ENCODE peak calls at places on chromosomes 1 and 21, in ten cellular contexts. C, K, P, U, V, W, Z, D, J and X are unnamed samples.

GRCh38 chr1:24635195-24635843 is 7.8 kb upstream of the SRRM1 start:
- DNase-seq in J (peak; percentile 86), V (no peak), D (no peak), C (no peak), K (no peak), P (peak; percentile 74), W (peak; percentile 64), U (no peak), Z (no peak), X (peak; percentile 69)

GRCh38 chr1:248406721-248407692 is 4.2 kb downstream of the OR2T1 start:
- DNase-seq in W (no peak), K (no peak), V (no peak), P (no peak), Z (no peak), U (no peak), C (no peak), D (no peak), J (no peak), X (no peak)

GRCh38 chr1:206466840-206467649 is 3.2 kb upstream of the IKBKE start:
- DNase-seq in D (no peak), J (no peak), K (peak; percentile 39), C (no peak), Z (no peak), P (no peak), V (no peak), U (no peak), W (no peak), X (no peak)

GRCh38 chr1:55286851-55287602 is 71.9 kb upstream of the USP24 start:
- DNase-seq in J (no peak), Z (no peak), V (peak; percentile 17), D (no peak), U (no peak), P (no peak), W (no peak), C (no peak), K (no peak), X (no peak)

GRCh38 chr1:226001852-226002666 is 2.9 kb upstream of the SDE2 start:
- DNase-seq in K (peak; percentile 10), P (peak; percentile 92), D (no peak), J (peak; percentile 58), Z (no peak), V (peak; percentile 42), C (peak; percentile 15), W (no peak), U (peak; percentile 33), X (no peak)

GRCh38 chr1:48035371-48036141 is 38.4 kb upstream of the TRABD2B start:
- DNase-seq in P (no peak), U (no peak), Z (no peak), W (no peak), J (no peak), C (no peak), D (no peak), V (no peak), K (no peak), X (no peak)

GRCh38 chr1:204072951-204073836 is at the start of gene SOX13:
- DNase-seq in J (peak; percentile 87), C (no peak), U (no peak), W (peak; percentile 90), V (no peak), D (no peak), K (peak; percentile 79), Z (no peak), P (peak; percentile 60), X (no peak)

GRCh38 chr1:54047384-54048315 is 5.4 kb downstream of the TMEM59 start:
- DNase-seq in K (no peak), J (no peak), D (no peak), C (no peak), U (no peak), V (no peak), P (no peak), W (no peak), Z (no peak), X (no peak)

GRCh38 chr1:23013657-23014056 is 2.0 kb downstream of the TEX46 start:
- DNase-seq in C (no peak), V (no peak), U (no peak), P (peak; percentile 75), W (no peak), J (no peak), K (no peak), Z (no peak), D (no peak), X (no peak)

GRCh38 chr1:2311184-2312032 is 79.9 kb downstream of the MORN1 start:
- DNase-seq in K (peak; percentile 64), C (peak; percentile 44), D (no peak), V (peak; percentile 58), U (peak; percentile 59), P (no peak), J (peak; percentile 87), W (peak; percentile 77), Z (peak; percentile 35), X (no peak)

GRCh38 chr21:41965447-41966340 is 11.9 kb upstream of the C2CD2 start:
- DNase-seq in P (no peak), V (no peak), U (no peak), C (no peak), K (no peak), D (no peak), J (no peak), W (no peak), Z (no peak), X (no peak)

GRCh38 chr1:155976062-155976912 is 2.1 kb downstream of the ARHGEF2 start:
- DNase-seq in D (no peak), V (peak; percentile 61), K (peak; percentile 76), J (peak; percentile 82), C (peak; percentile 29), Z (peak; percentile 57), W (peak; percentile 68), P (peak; percentile 93), U (peak; percentile 46), X (peak; percentile 57)

GRCh38 chr1:48217861-48218260 is 4.7 kb upstream of the SLC5A9 start:
- DNase-seq in K (no peak), C (no peak), D (no peak), J (peak; percentile 40), Z (no peak), P (no peak), W (no peak), U (no peak), V (no peak), X (no peak)

GRCh38 chr1:192545781-192546521 is 29.6 kb upstream of the RGS1 start:
- DNase-seq in V (no peak), D (no peak), J (peak; percentile 50), P (no peak), K (no peak), W (no peak), U (no peak), C (no peak), Z (no peak), X (no peak)

GRCh38 chr1:39645411-39646043 is 6.1 kb upstream of the HEYL start:
- DNase-seq in D (no peak), V (no peak), Z (no peak), C (no peak), J (no peak), W (no peak), U (no peak), P (no peak), K (no peak), X (no peak)

GRCh38 chr1:159936284-159936904 is 9.0 kb downstream of the IGSF9 start:
- DNase-seq in D (no peak), P (peak; percentile 64), J (peak; percentile 70), U (peak; percentile 86), Z (peak; percentile 52), C (peak; percentile 71), K (peak; percentile 45), V (peak; percentile 79), W (peak; percentile 89), X (no peak)

GRCh38 chr1:11929849-11930248 is 3.6 kb upstream of the KIAA2013 start:
- DNase-seq in W (peak; percentile 35), U (no peak), J (peak; percentile 69), C (no peak), P (no peak), Z (no peak), K (no peak), D (no peak), V (no peak), X (no peak)

GRCh38 chr1:198756470-198756869 is 117.6 kb downstream of the PTPRC start:
- DNase-seq in V (no peak), J (peak; percentile 67), U (no peak), C (no peak), P (no peak), Z (no peak), W (no peak), K (no peak), D (no peak), X (peak; percentile 76)

GRCh38 chr1:88175631-88176226 is 508.3 kb upstream of the PKN2 start:
- DNase-seq in C (no peak), K (peak; percentile 4), D (no peak), U (no peak), Z (no peak), W (no peak), P (no peak), J (no peak), V (no peak), X (no peak)

GRCh38 chr1:156912310-156912709 is 8.1 kb upstream of the LRRC71 start:
- DNase-seq in J (no peak), Z (no peak), D (no peak), U (no peak), K (no peak), V (no peak), C (no peak), P (no peak), W (no peak), X (no peak)

GRCh38 chr1:59043796-59044195 is 253.1 kb upstream of the FGGY start:
- DNase-seq in P (no peak), D (no peak), V (no peak), U (no peak), Z (no peak), K (no peak), J (no peak), W (no peak), C (no peak), X (no peak)

GRCh38 chr1:232137066-232137465 is 492.9 kb downstream of the SIPA1L2 start:
- DNase-seq in C (no peak), U (no peak), D (no peak), P (no peak), W (no peak), V (no peak), K (no peak), J (no peak), Z (no peak), X (no peak)

GRCh38 chr1:245791410-245792312 is 636.9 kb downstream of the KIF26B start:
- DNase-seq in W (no peak), C (no peak), V (no peak), U (no peak), D (no peak), J (no peak), Z (no peak), P (no peak), K (no peak), X (no peak)

GRCh38 chr1:43806183-43806582 is 98.8 kb downstream of the ST3GAL3 start:
- DNase-seq in Z (no peak), J (no peak), K (no peak), U (no peak), V (no peak), D (no peak), C (no peak), W (no peak), P (no peak), X (no peak)

GRCh38 chr1:225961659-225962439 is 20.8 kb upstream of the LEFTY2 start:
- DNase-seq in W (no peak), Z (no peak), K (no peak), V (no peak), P (no peak), D (no peak), J (no peak), U (no peak), C (no peak), X (no peak)

GRCh38 chr1:16205333-16205671 is 7.2 kb downstream of the ARHGEF19 start:
- DNase-seq in J (no peak), V (no peak), U (no peak), Z (no peak), K (no peak), P (no peak), D (no peak), C (no peak), W (no peak), X (no peak)

GRCh38 chr1:64393790-64394189 is 76.1 kb upstream of the CACHD1 start:
- DNase-seq in W (no peak), D (no peak), K (no peak), P (no peak), J (no peak), U (no peak), V (no peak), C (no peak), Z (no peak), X (no peak)

GRCh38 chr1:156082111-156083091 is at the start of gene MEX3A:
- DNase-seq in Z (no peak), C (peak; percentile 48), U (peak; percentile 46), V (peak; percentile 60), K (peak; percentile 86), W (peak; percentile 88), P (peak; percentile 76), J (peak; percentile 91), D (no peak), X (no peak)